ENCODE peak calls at places on chromosomes 5 and 9, in nine cellular contexts. N, S, P, J, B, I, G, L and H are unnamed samples.

GRCh38 chr5:56681346-56681745 is 134.0 kb upstream of the MAP3K1 start:
- DNase-seq in N (no peak), S (peak; percentile 49), P (no peak), J (no peak), B (peak; percentile 75), I (no peak), G (no peak), L (no peak), H (peak; percentile 37)

GRCh38 chr9:132166599-132166998 is 4.7 kb downstream of the NTNG2 start:
- DNase-seq in N (peak; percentile 86), S (no peak), P (peak; percentile 41), J (peak; percentile 58), B (no peak), I (no peak), G (no peak), L (no peak), H (no peak)

GRCh38 chr9:21402387-21403247 is 6.3 kb upstream of the IFNA8 start:
- DNase-seq in N (peak; percentile 84), S (peak; percentile 21), P (peak; percentile 33), J (peak; percentile 21), B (no peak), I (no peak), G (no peak), L (no peak), H (peak; percentile 8)

GRCh38 chr9:100498592-100498991 is 25.6 kb downstream of the TMEFF1 start:
- DNase-seq in N (no peak), S (peak; percentile 44), P (no peak), J (no peak), B (peak; percentile 23), I (no peak), G (peak; percentile 43), L (no peak), H (no peak)

GRCh38 chr9:78189461-78189860 is 46.4 kb upstream of the CEP78 start:
- DNase-seq in N (no peak), S (peak; percentile 74), P (no peak), J (no peak), B (peak; percentile 47), I (no peak), G (no peak), L (no peak), H (peak; percentile 28)

GRCh38 chr9:34571180-34571800 is 18.2 kb downstream of the CNTFR start:
- DNase-seq in N (no peak), S (peak; percentile 62), P (no peak), J (peak; percentile 61), B (no peak), I (no peak), G (no peak), L (no peak), H (no peak)

GRCh38 chr9:130430232-130430631 is 14.5 kb upstream of the ASS1 start:
- DNase-seq in N (no peak), S (no peak), P (no peak), J (no peak), B (no peak), I (no peak), G (no peak), L (no peak), H (no peak)

GRCh38 chr5:163460562-163461176 is at the start of gene HMMR:
- DNase-seq in N (peak; percentile 48), S (peak; percentile 32), P (no peak), J (peak; percentile 16), B (no peak), I (no peak), G (peak; percentile 31), L (no peak), H (peak; percentile 41)

GRCh38 chr5:130578354-130578753 is 586.7 kb downstream of the HINT1 start:
- DNase-seq in N (peak; percentile 56), S (no peak), P (no peak), J (no peak), B (no peak), I (no peak), G (no peak), L (no peak), H (no peak)

GRCh38 chr5:171965740-171966139 is 40.7 kb downstream of the FBXW11 start:
- DNase-seq in N (no peak), S (no peak), P (no peak), J (no peak), B (no peak), I (no peak), G (no peak), L (no peak), H (no peak)

GRCh38 chr5:87829214-87829551 is 416.5 kb upstream of the CCNH start:
- DNase-seq in N (no peak), S (peak; percentile 4), P (no peak), J (no peak), B (peak; percentile 93), I (no peak), G (peak; percentile 8), L (peak; percentile 8), H (no peak)

GRCh38 chr5:181160144-181160754 is 12.9 kb downstream of the OR2V2 start:
- DNase-seq in N (peak; percentile 91), S (peak; percentile 54), P (peak; percentile 87), J (peak; percentile 86), B (peak; percentile 52), I (peak; percentile 66), G (peak; percentile 47), L (no peak), H (peak; percentile 25)

GRCh38 chr9:12699529-12699928 is 6.3 kb downstream of the TYRP1 start:
- DNase-seq in N (peak; percentile 34), S (peak; percentile 79), P (no peak), J (no peak), B (peak; percentile 14), I (no peak), G (no peak), L (no peak), H (no peak)

GRCh38 chr5:73282383-73282782 is 109.4 kb downstream of the TMEM174 start:
- DNase-seq in N (no peak), S (no peak), P (no peak), J (no peak), B (no peak), I (no peak), G (no peak), L (no peak), H (no peak)

GRCh38 chr5:9699681-9700080 is 69.5 kb upstream of the TAS2R1 start:
- DNase-seq in N (no peak), S (no peak), P (no peak), J (no peak), B (no peak), I (no peak), G (no peak), L (no peak), H (no peak)

GRCh38 chr5:170278611-170279500 is 18.7 kb downstream of the LCP2 start:
- DNase-seq in N (peak; percentile 28), S (peak; percentile 12), P (no peak), J (no peak), B (no peak), I (peak; percentile 93), G (no peak), L (no peak), H (no peak)

GRCh38 chr5:313806-314376 is 7.6 kb upstream of the AHRR start:
- DNase-seq in N (no peak), S (no peak), P (no peak), J (no peak), B (no peak), I (no peak), G (no peak), L (no peak), H (no peak)

GRCh38 chr5:10192309-10192708 is 57.4 kb downstream of the ATPSCKMT start:
- DNase-seq in N (no peak), S (peak; percentile 7), P (no peak), J (no peak), B (peak; percentile 53), I (no peak), G (no peak), L (no peak), H (peak; percentile 89)

GRCh38 chr5:134840811-134841210 is 5.0 kb upstream of the C5orf24 start:
- DNase-seq in N (no peak), S (no peak), P (no peak), J (no peak), B (no peak), I (no peak), G (peak; percentile 7), L (no peak), H (peak; percentile 33)

GRCh38 chr9:109289186-109289585 is 31.7 kb downstream of the EPB41L4B start:
- DNase-seq in N (peak; percentile 40), S (no peak), P (no peak), J (no peak), B (no peak), I (no peak), G (no peak), L (no peak), H (no peak)

GRCh38 chr5:91384671-91385430 is 1.7 kb upstream of the ARRDC3 start:
- DNase-seq in N (peak; percentile 95), S (peak; percentile 93), P (peak; percentile 89), J (peak; percentile 73), B (peak; percentile 93), I (no peak), G (peak; percentile 94), L (peak; percentile 77), H (peak; percentile 92)

GRCh38 chr9:79610019-79610760 is 38.4 kb downstream of the TLE4 start:
- DNase-seq in N (no peak), S (no peak), P (no peak), J (peak; percentile 40), B (peak; percentile 79), I (no peak), G (no peak), L (no peak), H (peak; percentile 90)

GRCh38 chr9:132128191-132128590 is 33.7 kb upstream of the NTNG2 start:
- DNase-seq in N (no peak), S (no peak), P (no peak), J (no peak), B (no peak), I (no peak), G (no peak), L (no peak), H (no peak)

GRCh38 chr5:115402822-115403577 is 106.5 kb upstream of the CCDC112 start:
- DNase-seq in N (no peak), S (peak; percentile 72), P (no peak), J (no peak), B (peak; percentile 63), I (no peak), G (peak; percentile 23), L (no peak), H (no peak)

GRCh38 chr9:114416290-114416689 is 28.5 kb upstream of the AKNA start:
- DNase-seq in N (no peak), S (no peak), P (no peak), J (no peak), B (no peak), I (no peak), G (no peak), L (no peak), H (no peak)

GRCh38 chr5:138330813-138331448 is 673 bp downstream of the CDC25C start:
- DNase-seq in N (peak; percentile 45), S (no peak), P (no peak), J (no peak), B (no peak), I (no peak), G (peak; percentile 48), L (no peak), H (peak; percentile 43)

GRCh38 chr9:116278326-116278725 is 124.7 kb downstream of the PAPPA start:
- DNase-seq in N (no peak), S (no peak), P (no peak), J (no peak), B (peak; percentile 28), I (no peak), G (no peak), L (no peak), H (peak; percentile 50)

GRCh38 chr9:96015876-96016686 is 140.6 kb downstream of the ERCC6L2 start:
- DNase-seq in N (no peak), S (no peak), P (no peak), J (no peak), B (peak; percentile 42), I (peak; percentile 46), G (no peak), L (no peak), H (peak; percentile 50)

GRCh38 chr5:175873090-175873454 is 1.7 kb downstream of the CPLX2 start:
- DNase-seq in N (peak; percentile 79), S (peak; percentile 10), P (peak; percentile 73), J (peak; percentile 89), B (no peak), I (no peak), G (no peak), L (no peak), H (no peak)

GRCh38 chr9:20898885-20899554 is 132.4 kb downstream of the HACD4 start:
- DNase-seq in N (no peak), S (peak; percentile 10), P (no peak), J (peak; percentile 28), B (peak; percentile 33), I (no peak), G (peak; percentile 84), L (no peak), H (peak; percentile 51)

GRCh38 chr5:181052526-181052927 is 12.5 kb downstream of the BTNL9 start:
- DNase-seq in N (peak; percentile 69), S (peak; percentile 23), P (no peak), J (no peak), B (no peak), I (no peak), G (no peak), L (no peak), H (no peak)